ENCODE peak calls at places on chromosomes 12 and 14, in eight cellular contexts. U is SK-N-SH, F is breast epithelium, Y is prostate gland, W is HepG2, P is suprapubic skin, Q is stomach, I is HL-60. J is an unnamed sample.

GRCh38 chr14:58805057-58805456 is 167.3 kb downstream of the DACT1 start:
- DNase-seq in P (no peak), F (no peak), I (no peak), U (peak), Y (no peak), Q (no peak), W (no peak), J (no peak)

GRCh38 chr14:77682158-77682553 is 25.7 kb downstream of the ALKBH1 start:
- DNase-seq in W (peak), I (no peak), Y (no peak), U (no peak), F (no peak), Q (no peak), P (no peak), J (no peak)

GRCh38 chr14:74697543-74697942 is 15.3 kb downstream of the AREL1 start:
- DNase-seq in U (no peak), I (no peak), W (no peak), P (no peak), F (no peak), Q (no peak), Y (no peak), J (no peak)

GRCh38 chr12:3252416-3252815 is 175.2 kb downstream of the TSPAN9 start:
- DNase-seq in Q (peak), U (no peak), F (peak), W (no peak), P (peak), Y (peak), I (no peak), J (no peak)

GRCh38 chr12:53624453-53624852 is 1.7 kb downstream of the ATF7 start:
- DNase-seq in P (no peak), U (no peak), Y (no peak), I (peak), W (no peak), Q (no peak), F (no peak), J (no peak)

GRCh38 chr12:66062280-66062605 is 68.3 kb downstream of the LLPH start:
- DNase-seq in Q (no peak), P (no peak), W (no peak), I (no peak), Y (no peak), F (no peak), U (no peak), J (no peak)

GRCh38 chr12:14238224-14238792 is 127.2 kb upstream of the ATF7IP start:
- DNase-seq in W (no peak), Y (no peak), U (no peak), Q (no peak), F (no peak), P (no peak), I (no peak), J (no peak)

GRCh38 chr14:100636559-100636958 is 49.3 kb upstream of the BEGAIN start:
- DNase-seq in Q (no peak), W (no peak), Y (no peak), U (no peak), F (no peak), I (no peak), P (no peak), J (peak)

GRCh38 chr14:105499256-105500035 is 8.4 kb downstream of the TEDC1 start:
- DNase-seq in U (peak), F (no peak), Q (no peak), Y (no peak), I (no peak), W (peak), P (no peak), J (no peak)

GRCh38 chr14:35532783-35533356 is 1.1 kb upstream of the INSM2 start:
- DNase-seq in U (no peak), F (no peak), Q (no peak), I (no peak), W (no peak), P (no peak), Y (no peak), J (no peak)

GRCh38 chr12:27822076-27822712 is 42.2 kb upstream of the MANSC4 start:
- DNase-seq in Q (no peak), F (no peak), I (peak), W (no peak), P (no peak), U (no peak), Y (no peak), J (no peak)

GRCh38 chr14:87996276-87996592 is 3.3 kb upstream of the GALC start:
- DNase-seq in W (peak), Y (no peak), P (no peak), I (no peak), U (no peak), F (no peak), Q (no peak), J (no peak)

GRCh38 chr12:91179315-91179714 is 3.3 kb downstream of the DCN start:
- DNase-seq in W (no peak), I (no peak), F (no peak), P (no peak), Q (no peak), Y (no peak), U (no peak), J (no peak)

GRCh38 chr14:99195602-99196309 is 76.2 kb downstream of the BCL11B start:
- DNase-seq in I (no peak), U (no peak), W (no peak), Q (no peak), Y (peak), F (no peak), P (no peak), J (peak)

GRCh38 chr14:23174266-23174665 is 9.2 kb downstream of the SLC7A8 start:
- DNase-seq in I (peak), F (no peak), U (no peak), P (no peak), W (no peak), Y (no peak), Q (no peak), J (no peak)

GRCh38 chr12:78403136-78403535 is 461.4 kb upstream of the SYT1 start:
- DNase-seq in Y (no peak), Q (no peak), U (peak), F (no peak), I (no peak), W (no peak), P (no peak), J (no peak)

GRCh38 chr12:27751386-27752047 is 28.5 kb upstream of the KLHL42 start:
- DNase-seq in U (no peak), I (no peak), Q (peak), P (no peak), F (no peak), Y (peak), W (no peak), J (no peak)

GRCh38 chr14:98952595-98953325 is 319.2 kb downstream of the BCL11B start:
- DNase-seq in W (no peak), I (no peak), P (no peak), Y (no peak), Q (no peak), F (no peak), U (no peak), J (no peak)

GRCh38 chr12:71046215-71046614 is 111.6 kb downstream of the TSPAN8 start:
- DNase-seq in W (no peak), I (no peak), U (no peak), Q (no peak), Y (no peak), P (no peak), F (no peak), J (no peak)

GRCh38 chr14:106436310-106436905 is 910.0 kb downstream of the TMEM121 start:
- DNase-seq in U (no peak), F (no peak), Y (no peak), Q (no peak), W (no peak), P (no peak), I (peak), J (peak)

GRCh38 chr14:21734457-21735074 is 60.9 kb upstream of the OR4E1 start:
- DNase-seq in P (no peak), U (peak), F (no peak), W (peak), I (peak), Y (peak), Q (no peak), J (no peak)

GRCh38 chr12:91139981-91140659 is 28.8 kb upstream of the LUM start:
- DNase-seq in Q (no peak), W (no peak), Y (no peak), U (no peak), F (no peak), P (no peak), I (no peak), J (no peak)

GRCh38 chr12:45214739-45215418 is 1.0 kb upstream of the ANO6 start:
- DNase-seq in P (no peak), I (no peak), Q (no peak), W (no peak), Y (no peak), U (no peak), F (no peak), J (no peak)

GRCh38 chr14:32134448-32135070 is 57.5 kb downstream of the ARHGAP5 start:
- DNase-seq in U (no peak), F (no peak), W (no peak), I (no peak), Y (peak), Q (no peak), P (no peak), J (no peak)

GRCh38 chr12:113299619-113300237 is 35.2 kb downstream of the SLC8B1 start:
- DNase-seq in F (peak), W (peak), Q (peak), U (peak), P (no peak), Y (peak), I (no peak), J (no peak)

GRCh38 chr14:75229923-75230792 is 48.5 kb upstream of the FOS start:
- DNase-seq in U (no peak), Q (peak), P (no peak), W (no peak), I (peak), F (peak), Y (no peak), J (peak)

GRCh38 chr12:96219700-96220206 is 25.6 kb downstream of the ELK3 start:
- DNase-seq in U (peak), P (no peak), Y (no peak), W (peak), I (no peak), F (no peak), Q (no peak), J (no peak)

GRCh38 chr14:71539660-71540285 is 392.5 kb upstream of the RGS6 start:
- DNase-seq in I (no peak), Q (no peak), W (no peak), F (no peak), U (peak), Y (no peak), P (no peak), J (no peak)

GRCh38 chr14:32077081-32078029 is at the start of gene ARHGAP5:
- DNase-seq in W (peak), F (no peak), U (peak), I (peak), P (peak), Q (peak), Y (no peak), J (peak)

DNA sequence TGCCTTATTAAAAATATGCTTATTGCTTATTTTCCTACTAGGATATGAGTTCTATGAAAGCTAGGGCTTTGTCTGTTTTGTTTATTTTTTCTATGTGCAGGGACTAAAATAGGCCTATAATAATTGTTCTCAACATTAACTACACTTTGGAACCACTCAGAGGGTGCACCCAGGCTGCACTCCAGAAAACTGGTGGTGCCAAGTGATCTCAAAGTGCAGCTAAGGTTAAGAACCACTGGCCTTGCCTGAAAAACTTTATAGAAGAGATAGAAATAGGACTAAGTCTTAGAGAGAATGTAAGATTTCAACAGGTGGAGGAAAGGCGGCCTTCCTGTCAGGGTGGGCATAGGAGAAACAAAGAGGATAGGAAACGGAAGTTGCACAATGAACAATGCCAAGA is 37.7 kb upstream of the NR1H4 start:
- DNase-seq in W (no peak), P (no peak), Y (no peak), F (no peak), Q (no peak), U (no peak), I (no peak), J (no peak)
- H3K27ac ChIP-seq in W (peak), P (no peak), Y (no peak), F (no peak), Q (no peak), U (no peak), I (no peak), J (no peak)

GRCh38 chr12:607541-608001 is 55.7 kb downstream of the NINJ2 start:
- DNase-seq in U (no peak), W (no peak), Y (no peak), P (no peak), F (no peak), I (no peak), Q (peak), J (no peak)
- TF ChIP-seq POLR2AphosphoS5 in U (no peak), W (no peak), Y (no peak), P (no peak), F (no peak), I (no peak), Q (no peak), J (no peak)

GRCh38 chr12:82411561-82412230 is 53.4 kb downstream of the METTL25 start:
- DNase-seq in Q (no peak), I (no peak), U (no peak), F (no peak), Y (no peak), P (no peak), W (no peak), J (no peak)
- H3K4me3 ChIP-seq in Q (no peak), I (no peak), U (no peak), F (no peak), Y (no peak), P (no peak), W (no peak), J (no peak)

GRCh38 chr12:117180790-117181467 is 9.3 kb downstream of the FBXO21 start:
- DNase-seq in U (no peak), W (no peak), F (no peak), P (no peak), Y (no peak), I (no peak), Q (no peak), J (no peak)

GRCh38 chr12:117182866-117183265 is 7.4 kb downstream of the FBXO21 start:
- DNase-seq in W (peak), I (no peak), Q (no peak), P (peak), U (no peak), F (no peak), Y (no peak), J (no peak)

GRCh38 chr12:117178301-117178700 is 12.0 kb downstream of the FBXO21 start:
- DNase-seq in W (no peak), F (no peak), Q (no peak), Y (no peak), U (no peak), P (peak), I (no peak), J (no peak)

DNA sequence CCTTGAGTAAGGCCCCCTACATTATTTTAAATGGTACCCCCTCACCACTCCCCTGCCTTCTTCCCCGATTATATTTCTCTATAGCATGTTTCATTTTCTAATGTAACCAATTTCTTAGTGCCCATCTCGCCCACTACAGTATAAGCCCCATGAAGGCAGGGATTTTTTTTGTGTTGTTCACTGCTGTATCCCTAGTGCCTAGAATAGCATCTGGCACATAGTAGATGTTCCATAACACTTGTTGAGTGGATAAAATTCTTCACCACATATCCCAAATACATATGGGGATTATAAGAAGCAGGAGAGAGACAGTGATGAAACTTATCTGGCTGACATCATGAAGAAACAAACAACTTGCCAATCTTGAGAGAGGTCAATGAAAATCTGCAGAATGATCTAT is 11.5 kb downstream of the FBXO21 start:
- DNase-seq in Y (no peak), U (no peak), F (no peak), P (no peak), I (no peak), W (no peak), Q (no peak), J (no peak)
- H3K27ac ChIP-seq in Y (no peak), U (no peak), F (no peak), P (no peak), I (no peak), W (no peak), Q (no peak), J (no peak)

GRCh38 chr14:30728471-30728870 is 106.4 kb downstream of the SCFD1 start:
- DNase-seq in U (no peak), F (no peak), Y (no peak), P (no peak), I (no peak), Q (no peak), W (no peak), J (no peak)

DNA sequence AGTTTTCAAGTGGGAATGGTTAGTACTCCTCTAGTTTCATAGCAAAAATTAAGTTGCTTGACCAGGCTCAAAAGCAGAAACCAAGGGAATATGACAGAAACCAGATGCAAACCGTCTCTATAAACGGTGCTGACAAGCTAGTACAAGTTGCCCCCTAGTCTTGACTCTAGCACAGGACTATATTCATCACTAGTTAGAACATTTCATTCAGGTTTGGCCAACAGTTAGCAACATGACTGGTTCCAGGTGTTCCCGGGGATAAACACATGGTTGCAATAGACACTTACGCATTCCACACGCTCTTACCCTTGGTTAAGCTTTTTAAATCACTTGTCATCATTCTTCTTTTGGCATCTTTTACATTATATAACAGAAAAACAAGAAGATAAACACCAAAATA is 103.6 kb downstream of the SCFD1 start:
- DNase-seq in U (no peak), Y (no peak), F (no peak), W (no peak), P (no peak), Q (no peak), I (no peak), J (no peak)
- TF ChIP-seq POLR2AphosphoS5 in U (no peak), Y (peak), F (no peak), W (no peak), P (no peak), Q (peak), I (no peak), J (no peak)

J was measured in spleen.